ENCODE peak calls at places on chromosomes 11 and 22, in ten cellular contexts. E is NCI-H1930; X is EH; M is pulmonary artery endothelial cell; R is stimulated activated CD4-positive, alpha-beta T cell treated with anti-CD3 and anti-CD28 coated beads, Interleukin-4, amount 100 ng/mL, for 48 hours; A is tibial nerve; D is cerebellar nuclear complex; J is NCI-H1105; Z is stimulated activated naive CD8-positive, alpha-beta T cell treated with anti-CD3 and anti-CD28 coated beads, Interleukin-15, amount 100 ng/mL, for 72 hours; C is fibroblast of mammary gland. T is an unnamed sample.

GRCh38 chr11:76177250-76177686 is 29.0 kb downstream of the WNT11 start:
- DNase-seq in E (no peak), X (no peak), M (no peak), R (no peak), A (no peak), D (no peak), J (no peak), Z (no peak), C (no peak), T (no peak)

GRCh38 chr11:122748968-122749687 is 89.2 kb upstream of the CRTAM start:
- DNase-seq in E (no peak), X (peak; percentile 99), M (no peak), R (peak; percentile 50), A (peak; percentile 49), D (no peak), J (no peak), Z (peak; percentile 73), C (peak; percentile 99), T (no peak)

GRCh38 chr22:45802074-45802473 is 130.4 kb downstream of the ATXN10 start:
- DNase-seq in E (no peak), X (no peak), M (no peak), R (no peak), A (no peak), D (no peak), J (no peak), Z (no peak), C (no peak), T (no peak)

GRCh38 chr22:18970180-18970947 is 34.3 kb upstream of the PRODH start:
- DNase-seq in E (no peak), X (peak; percentile 15), M (no peak), R (peak; percentile 3), A (no peak), D (no peak), J (peak; percentile 11), Z (no peak), C (no peak), T (no peak)

GRCh38 chr22:42299586-42300285 is 29.3 kb upstream of the TCF20 start:
- DNase-seq in E (no peak), X (no peak), M (no peak), R (no peak), A (peak; percentile 25), D (no peak), J (no peak), Z (no peak), C (no peak), T (no peak)

GRCh38 chr22:37744589-37744988 is 47.7 kb downstream of the TRIOBP start:
- DNase-seq in E (no peak), X (no peak), M (no peak), R (no peak), A (no peak), D (no peak), J (no peak), Z (no peak), C (no peak), T (no peak)

GRCh38 chr11:129992161-129992944 is 10.3 kb downstream of the PRDM10 start:
- DNase-seq in E (no peak), X (peak; percentile 21), M (no peak), R (peak; percentile 16), A (no peak), D (no peak), J (peak; percentile 44), Z (peak; percentile 55), C (peak; percentile 47), T (peak; percentile 20)

GRCh38 chr11:112844530-112844929 is 116.7 kb upstream of the NCAM1 start:
- DNase-seq in E (no peak), X (no peak), M (no peak), R (no peak), A (no peak), D (no peak), J (no peak), Z (no peak), C (no peak), T (no peak)

GRCh38 chr11:131816046-131816445 is 445.6 kb downstream of the NTM start:
- DNase-seq in E (no peak), X (peak; percentile 10), M (no peak), R (no peak), A (no peak), D (no peak), J (no peak), Z (no peak), C (no peak), T (no peak)

GRCh38 chr11:123429851-123430735 is at the start of gene GRAMD1B:
- DNase-seq in E (peak; percentile 50), X (peak; percentile 96), M (no peak), R (peak; percentile 61), A (no peak), D (no peak), J (peak; percentile 88), Z (peak; percentile 84), C (peak; percentile 37), T (no peak)

GRCh38 chr11:17602105-17603001 is 55.3 kb downstream of the OTOG start:
- DNase-seq in E (no peak), X (no peak), M (no peak), R (no peak), A (no peak), D (no peak), J (no peak), Z (no peak), C (no peak), T (no peak)

GRCh38 chr22:37310815-37311595 is 28.7 kb downstream of the CYTH4 start:
- DNase-seq in E (no peak), X (no peak), M (no peak), R (no peak), A (no peak), D (no peak), J (no peak), Z (no peak), C (no peak), T (no peak)

GRCh38 chr11:33320814-33321330 is 63.7 kb downstream of the HIPK3 start:
- DNase-seq in E (no peak), X (no peak), M (no peak), R (no peak), A (no peak), D (no peak), J (no peak), Z (no peak), C (no peak), T (no peak)

GRCh38 chr22:44804327-44804726 is 52.0 kb downstream of the ARHGAP8 start:
- DNase-seq in E (no peak), X (no peak), M (no peak), R (no peak), A (no peak), D (no peak), J (no peak), Z (no peak), C (no peak), T (no peak)

GRCh38 chr11:101583180-101584128 is at the start of gene TRPC6:
- DNase-seq in E (no peak), X (peak; percentile 11), M (no peak), R (no peak), A (no peak), D (no peak), J (no peak), Z (no peak), C (peak; percentile 11), T (no peak)

GRCh38 chr22:29147241-29147919 is 58.3 kb upstream of the EMID1 start:
- DNase-seq in E (no peak), X (no peak), M (no peak), R (no peak), A (no peak), D (no peak), J (no peak), Z (no peak), C (no peak), T (no peak)

GRCh38 chr11:102368472-102368871 is 21.5 kb downstream of the BIRC2 start:
- DNase-seq in E (no peak), X (no peak), M (no peak), R (no peak), A (no peak), D (no peak), J (no peak), Z (no peak), C (no peak), T (no peak)

GRCh38 chr22:43078522-43078921 is 10.7 kb downstream of the TTLL1 start:
- DNase-seq in E (no peak), X (no peak), M (no peak), R (no peak), A (no peak), D (no peak), J (no peak), Z (no peak), C (no peak), T (no peak)

GRCh38 chr11:1103401-1104360 is 29.0 kb downstream of the MUC2 start:
- DNase-seq in E (no peak), X (no peak), M (no peak), R (no peak), A (no peak), D (no peak), J (no peak), Z (no peak), C (no peak), T (no peak)

GRCh38 chr11:37525336-37525735 is 927.3 kb upstream of the RAG2 start:
- DNase-seq in E (no peak), X (peak; percentile 32), M (no peak), R (no peak), A (no peak), D (no peak), J (no peak), Z (no peak), C (peak; percentile 33), T (no peak)

GRCh38 chr11:128215238-128215882 is 372.0 kb downstream of the ETS1 start:
- DNase-seq in E (no peak), X (no peak), M (no peak), R (no peak), A (no peak), D (no peak), J (no peak), Z (no peak), C (no peak), T (no peak)

GRCh38 chr11:59559886-59560285 is 48.5 kb downstream of the OR4D9 start:
- DNase-seq in E (no peak), X (no peak), M (no peak), R (no peak), A (no peak), D (no peak), J (no peak), Z (no peak), C (no peak), T (no peak)

GRCh38 chr11:116330439-116331185 is 442.2 kb downstream of the BUD13 start:
- DNase-seq in E (no peak), X (no peak), M (no peak), R (no peak), A (no peak), D (no peak), J (no peak), Z (no peak), C (no peak), T (no peak)

GRCh38 chr11:61871158-61871597 is 20.2 kb downstream of the FADS3 start:
- DNase-seq in E (peak; percentile 37), X (peak; percentile 88), M (no peak), R (peak; percentile 53), A (peak; percentile 81), D (no peak), J (peak; percentile 74), Z (peak; percentile 74), C (peak; percentile 71), T (peak; percentile 50)

GRCh38 chr22:45876136-45877035 is 100.6 kb downstream of the WNT7B start:
- DNase-seq in E (no peak), X (no peak), M (no peak), R (no peak), A (no peak), D (no peak), J (no peak), Z (peak; percentile 3), C (no peak), T (no peak)

GRCh38 chr22:16954060-16954403 is 54.0 kb downstream of the GAB4 start:
- DNase-seq in E (no peak), X (no peak), M (no peak), R (no peak), A (no peak), D (no peak), J (no peak), Z (no peak), C (no peak), T (no peak)

GRCh38 chr11:12087075-12087775 is 23.2 kb upstream of the MICAL2 start:
- DNase-seq in E (no peak), X (peak; percentile 89), M (no peak), R (no peak), A (no peak), D (no peak), J (no peak), Z (peak; percentile 56), C (peak; percentile 85), T (no peak)

GRCh38 chr11:66335531-66336233 is 552 bp downstream of the RIN1 start:
- DNase-seq in E (no peak), X (peak; percentile 81), M (no peak), R (no peak), A (no peak), D (no peak), J (no peak), Z (no peak), C (peak; percentile 69), T (no peak)